ENCODE peak calls at places on chromosome 21, in ten cellular contexts. A is cardiac muscle cell, X is stomach, E is DND-41, M is pancreas, Z is cardiac fibroblast, Q is IMR-90, Y is uterus, N is dorsolateral prefrontal cortex, B is heart left ventricle. K is an unnamed sample.

GRCh38 chr21:36145259-36145658 is 10.4 kb downstream of the CBR3 start:
- DNase-seq in B (no peak), X (no peak), Z (no peak), M (no peak), Q (no peak), A (no peak), N (no peak), Y (no peak), E (no peak), K (no peak)

GRCh38 chr21:44515359-44516165 is 24.4 kb downstream of the KRTAP10-1 start:
- DNase-seq in Y (no peak), Z (no peak), N (no peak), M (no peak), Q (no peak), A (no peak), X (no peak), B (peak; percentile 63), E (no peak), K (no peak)

GRCh38 chr21:26469789-26470188 is 103.3 kb downstream of the CYYR1 start:
- DNase-seq in E (no peak), A (peak; percentile 59), M (no peak), N (no peak), X (no peak), B (no peak), Q (peak; percentile 50), Z (peak; percentile 85), Y (no peak), K (no peak)

GRCh38 chr21:45517249-45518065 is 24.8 kb downstream of the SLC19A1 start:
- DNase-seq in M (peak; percentile 17), Z (peak; percentile 62), B (peak; percentile 51), Q (no peak), Y (no peak), E (no peak), A (peak; percentile 52), N (no peak), X (no peak), K (peak; percentile 20)

GRCh38 chr21:29072873-29073221 is 601 bp downstream of the CCT8 start:
- DNase-seq in Q (peak; percentile 38), M (no peak), X (no peak), A (peak; percentile 44), Z (peak; percentile 56), N (no peak), Y (no peak), E (no peak), B (no peak), K (no peak)

GRCh38 chr21:21439761-21440160 is 441.6 kb downstream of the NCAM2 start:
- DNase-seq in B (no peak), Y (no peak), Z (peak; percentile 53), A (peak; percentile 21), X (no peak), N (no peak), E (no peak), M (no peak), Q (peak; percentile 36), K (no peak)

GRCh38 chr21:20404915-20405314 is 593.3 kb upstream of the NCAM2 start:
- DNase-seq in X (no peak), E (no peak), A (no peak), Y (no peak), M (no peak), Q (no peak), Z (no peak), N (no peak), B (no peak), K (no peak)

GRCh38 chr21:45970674-45971486 is 10.7 kb upstream of the COL6A1 start:
- DNase-seq in Z (peak; percentile 53), Q (peak; percentile 44), N (no peak), A (peak; percentile 68), B (peak; percentile 86), E (peak; percentile 60), X (no peak), Y (peak; percentile 74), M (peak; percentile 59), K (peak; percentile 55)

GRCh38 chr21:45592208-45592619 is 50.0 kb upstream of the SLC19A1 start:
- DNase-seq in Z (no peak), B (no peak), Y (no peak), X (no peak), E (peak; percentile 49), Q (no peak), N (no peak), A (no peak), M (no peak), K (no peak)

GRCh38 chr21:32597205-32597604 is 11.9 kb upstream of the TCP10L start:
- DNase-seq in X (no peak), A (peak; percentile 70), N (no peak), Q (peak; percentile 95), Z (peak; percentile 94), Y (no peak), B (no peak), M (no peak), E (no peak), K (no peak)

GRCh38 chr21:36127250-36127904 is 7.5 kb upstream of the CBR3 start:
- DNase-seq in B (no peak), Z (no peak), E (no peak), Y (no peak), N (no peak), M (no peak), A (no peak), X (peak; percentile 19), Q (no peak), K (no peak)

GRCh38 chr21:44582055-44582454 is 1.7 kb upstream of the KRTAP10-5 start:
- DNase-seq in Q (no peak), B (no peak), Y (no peak), A (no peak), X (no peak), N (no peak), M (no peak), E (no peak), Z (no peak), K (no peak)

GRCh38 chr21:44433791-44434567 is 21.3 kb upstream of the LRRC3 start:
- DNase-seq in N (no peak), X (no peak), Q (no peak), B (peak; percentile 47), Z (no peak), A (no peak), Y (no peak), E (no peak), M (no peak), K (no peak)

GRCh38 chr21:25573409-25574206 is 33.7 kb downstream of the MRPL39 start:
- DNase-seq in Y (no peak), Q (peak; percentile 99), B (no peak), Z (peak; percentile 93), E (peak; percentile 76), A (peak; percentile 74), M (no peak), N (no peak), X (no peak), K (no peak)

GRCh38 chr21:26945916-26946315 is 21.0 kb downstream of the ADAMTS5 start:
- DNase-seq in B (no peak), X (no peak), Q (no peak), M (no peak), Y (no peak), A (no peak), E (no peak), Z (no peak), N (no peak), K (no peak)

GRCh38 chr21:46097826-46098286 is at the start of gene COL6A2:
- DNase-seq in A (peak; percentile 77), N (peak; percentile 17), X (peak; percentile 45), Q (peak; percentile 71), Y (peak; percentile 77), Z (peak; percentile 58), M (peak; percentile 58), B (peak; percentile 86), E (no peak), K (peak; percentile 61)

GRCh38 chr21:25005388-25005787 is 601.9 kb downstream of the MRPL39 start:
- DNase-seq in Q (peak; percentile 12), M (no peak), Y (no peak), X (no peak), E (no peak), B (no peak), Z (peak; percentile 24), N (no peak), A (no peak), K (no peak)

GRCh38 chr21:25881524-25882376 is 147.0 kb downstream of the GABPA start:
- DNase-seq in Q (peak; percentile 61), X (peak; percentile 75), B (peak; percentile 81), N (peak; percentile 77), A (peak; percentile 78), E (peak; percentile 62), Y (peak; percentile 64), Z (peak; percentile 76), M (peak; percentile 52), K (peak; percentile 79)

GRCh38 chr21:42513985-42514882 is 582 bp downstream of the SLC37A1 start:
- DNase-seq in E (peak; percentile 59), M (peak; percentile 69), Z (peak; percentile 36), Q (no peak), A (peak; percentile 25), B (peak; percentile 82), Y (no peak), X (peak; percentile 76), N (peak; percentile 26), K (peak; percentile 77)
- TF ChIP-seq CTCF in E (no peak), M (no peak), Z (no peak), Q (no peak), A (no peak), B (no peak), Y (no peak), X (no peak), N (no peak), K (no peak)

DNA sequence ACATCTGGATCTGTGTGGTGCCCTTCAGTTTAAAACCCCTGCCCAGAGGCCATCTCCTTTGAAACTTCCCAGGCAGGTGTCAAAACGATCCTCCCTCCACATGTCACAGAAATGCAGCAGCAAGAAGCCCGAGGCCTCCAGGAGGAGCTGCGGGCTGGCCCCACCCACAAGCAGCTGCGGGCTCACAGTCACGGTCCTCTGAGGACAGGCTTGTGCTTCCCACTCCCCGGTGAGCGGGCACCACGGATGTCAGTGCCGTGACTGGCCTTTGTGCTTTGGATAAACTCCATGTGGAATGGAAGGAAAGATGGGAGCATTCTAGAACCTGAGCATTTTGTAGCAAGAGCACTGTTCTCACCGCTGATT is 65.8 kb downstream of the SIK1 start:
- DNase-seq in N (no peak), A (no peak), X (no peak), B (no peak), Q (peak; percentile 63), M (no peak), Y (no peak), Z (peak; percentile 59), E (peak; percentile 80), K (peak; percentile 51)
- TF ChIP-seq CTCF in N (no peak), A (no peak), X (no peak), B (no peak), Q (no peak), M (no peak), Y (no peak), Z (peak; percentile 17), E (no peak), K (no peak)

DNA sequence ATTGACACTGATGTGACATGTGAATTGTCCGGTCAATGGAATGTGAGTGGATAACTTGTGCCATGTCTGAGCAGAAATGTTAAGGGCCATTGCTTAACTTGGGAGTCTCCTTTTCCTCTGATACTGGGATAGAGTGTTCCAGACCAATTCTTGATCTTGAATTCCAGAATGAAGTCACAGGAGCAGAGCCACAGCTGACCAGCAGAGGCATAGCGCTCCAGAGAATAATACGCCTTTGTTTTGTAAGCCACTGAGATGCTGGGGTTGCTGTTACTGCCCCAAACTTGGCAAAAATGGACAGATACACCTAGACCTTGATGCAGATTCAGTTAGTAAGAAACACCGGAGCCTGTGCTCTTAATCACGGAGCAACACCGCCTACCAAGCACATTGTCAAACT is 6.3 kb downstream of the KCNJ6 start:
- DNase-seq in Z (no peak), N (no peak), Y (no peak), A (no peak), X (no peak), E (no peak), Q (no peak), M (no peak), B (no peak), K (no peak)
- TF ChIP-seq CTCF in Z (peak; percentile 5), N (no peak), Y (no peak), A (no peak), X (no peak), E (no peak), Q (no peak), M (no peak), B (no peak), K (no peak)

GRCh38 chr21:37535672-37536071 is 169.1 kb downstream of the DYRK1A start:
- DNase-seq in A (no peak), M (no peak), B (no peak), Q (no peak), N (no peak), Y (no peak), E (no peak), Z (no peak), X (no peak), K (no peak)
- TF ChIP-seq CTCF in A (no peak), M (no peak), B (no peak), Q (no peak), N (no peak), Y (no peak), E (no peak), Z (no peak), X (no peak), K (no peak)